ENCODE peak calls at places on chromosome 12, in five cellular contexts. B is mesendoderm, H is BJ, D is upper lobe of right lung, T is lower leg skin. K is an unnamed sample.

GRCh38 chr12:92030618-92031017 is 115.0 kb downstream of the BTG1 start:
- DNase-seq in B (no peak), D (no peak), T (peak; percentile 76), H (no peak), K (no peak)

GRCh38 chr12:122862872-122863701 is 27.8 kb downstream of the HIP1R start:
- DNase-seq in D (peak; percentile 82), T (no peak), H (no peak), B (no peak), K (no peak)

GRCh38 chr12:28998662-28999120 is 150.4 kb upstream of the FAR2 start:
- DNase-seq in B (peak; percentile 24), D (no peak), H (peak; percentile 3), T (no peak), K (peak; percentile 7)

GRCh38 chr12:28874758-28875157 is 274.3 kb upstream of the FAR2 start:
- DNase-seq in H (no peak), B (no peak), D (no peak), T (no peak), K (no peak)

GRCh38 chr12:101599771-101600486 is 5.2 kb downstream of the MYBPC1 start:
- DNase-seq in H (no peak), B (no peak), D (no peak), T (no peak), K (no peak)

GRCh38 chr12:48997719-48998496 is 1.3 kb downstream of the DDN start:
- DNase-seq in D (no peak), H (no peak), B (no peak), T (no peak), K (no peak)

GRCh38 chr12:57454566-57455373 is at the start of gene INHBE:
- DNase-seq in T (no peak), H (peak; percentile 57), B (peak; percentile 97), D (no peak), K (no peak)

GRCh38 chr12:106994579-106995220 is 7.8 kb upstream of the MTERF2 start:
- DNase-seq in H (peak; percentile 27), T (no peak), B (no peak), D (no peak), K (no peak)

GRCh38 chr12:26032290-26032689 is 73.8 kb downstream of the RASSF8 start:
- DNase-seq in T (no peak), H (no peak), B (no peak), D (no peak), K (no peak)

GRCh38 chr12:49623142-49623899 is at the start of gene PRPF40B:
- DNase-seq in B (peak; percentile 94), D (peak; percentile 94), T (peak; percentile 66), H (peak; percentile 19), K (peak; percentile 33)

GRCh38 chr12:67193705-67194104 is 75.5 kb upstream of the CAND1 start:
- DNase-seq in D (no peak), H (no peak), T (no peak), B (peak; percentile 56), K (peak; percentile 2)

GRCh38 chr12:63779498-63780481 is at the start of gene RXYLT1:
- DNase-seq in H (peak; percentile 16), T (peak; percentile 70), D (peak; percentile 94), B (peak; percentile 88), K (peak; percentile 30)

GRCh38 chr12:66428261-66428660 is 126.0 kb downstream of the HELB start:
- DNase-seq in T (no peak), H (no peak), B (no peak), D (no peak), K (no peak)

GRCh38 chr12:34346372-34347034 is 324.2 kb downstream of the ALG10 start:
- DNase-seq in D (no peak), H (no peak), B (no peak), T (no peak), K (no peak)

GRCh38 chr12:74689071-74689655 is 151.5 kb downstream of the ATXN7L3B start:
- DNase-seq in H (peak; percentile 3), T (no peak), D (no peak), B (peak; percentile 43), K (peak; percentile 20)

GRCh38 chr12:34405286-34406227 is 383.3 kb downstream of the ALG10 start:
- DNase-seq in B (no peak), D (peak; percentile 43), T (peak; percentile 6), H (no peak), K (no peak)

GRCh38 chr12:59075141-59075540 is 154.8 kb upstream of the LRIG3 start:
- DNase-seq in D (no peak), B (peak; percentile 27), T (no peak), H (no peak), K (no peak)

DNA sequence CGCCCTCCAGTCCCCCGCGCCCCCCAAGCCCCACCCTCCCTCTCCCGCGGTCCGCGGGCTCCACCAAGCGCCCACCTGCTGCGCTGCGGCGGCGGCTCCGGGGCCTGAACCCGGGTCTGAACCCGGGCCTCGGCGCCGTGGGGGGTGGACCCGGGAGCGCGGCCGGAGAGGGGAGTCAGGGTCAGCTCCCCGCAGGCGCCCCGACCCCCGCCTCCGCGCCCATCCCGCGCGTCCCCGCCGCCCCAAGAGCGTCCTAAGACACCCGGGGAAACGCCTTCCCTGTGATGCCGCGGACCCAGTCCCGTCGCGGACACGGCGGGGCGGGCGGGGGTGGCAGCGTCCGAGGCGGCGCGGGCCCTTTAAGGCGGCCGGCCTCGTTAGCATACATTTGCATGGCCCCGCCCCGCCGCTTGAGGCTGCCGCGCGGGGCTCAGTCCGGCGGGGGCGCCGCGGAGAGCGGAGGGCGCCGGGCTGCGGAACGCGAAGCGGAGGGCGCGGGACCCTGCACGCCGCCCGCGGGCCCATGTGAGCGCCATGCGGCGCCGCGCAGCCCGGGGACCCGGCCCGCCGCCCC is at the start of gene MMP17:
- DNase-seq in H (no peak), B (peak; percentile 77), D (peak; percentile 66), T (no peak), K (no peak)
- H3K4me3 ChIP-seq in H (peak within 1 kb of the TSS; percentile 76), B (peak within 1 kb of the TSS; percentile 15), D (peak within 1 kb of the TSS; percentile 49), T (peak within 1 kb of the TSS; percentile 35), K (peak within 1 kb of the TSS; percentile 77)

DNA sequence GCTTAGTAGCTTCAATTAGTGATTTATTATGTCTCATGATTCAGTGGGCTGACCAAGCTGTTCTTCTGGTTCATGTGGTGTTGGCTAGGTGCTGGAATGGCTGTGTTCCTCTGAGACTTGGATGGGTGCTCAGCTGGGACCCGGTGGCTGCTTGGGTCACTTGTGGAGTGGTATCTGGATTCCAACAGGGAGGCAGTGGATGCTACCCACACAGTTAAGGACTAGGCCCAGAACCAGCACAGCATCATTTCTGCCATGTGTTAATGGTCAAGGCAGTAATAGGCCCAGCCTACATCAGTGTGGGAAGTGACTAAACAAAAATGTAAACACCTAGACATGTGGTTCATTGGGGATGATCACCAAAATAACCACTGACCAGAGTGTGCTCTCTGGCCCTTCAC is 72.2 kb downstream of the FGD4 start:
- DNase-seq in D (no peak), H (no peak), B (no peak), T (no peak), K (no peak)
- H3K4me3 ChIP-seq in D (no peak overlapping the region), H (no peak overlapping the region), B (no peak overlapping the region), T (no peak overlapping the region), K (no peak overlapping the region)

GRCh38 chr12:119594399-119594730 is 791 bp downstream of the TMEM233 start:
- DNase-seq in D (no peak), B (peak; percentile 39), T (no peak), H (no peak), K (no peak)
- H3K4me3 ChIP-seq in D (peak overlapping the region; percentile 51), B (peak overlapping the region; percentile 26), T (peak overlapping the region; percentile 3), H (no peak overlapping the region), K (peak overlapping the region; percentile 4)

GRCh38 chr12:46265102-46265501 is 3.7 kb downstream of the SLC38A1 start:
- DNase-seq in H (no peak), B (no peak), T (no peak), D (no peak), K (no peak)
- H3K4me3 ChIP-seq in H (no peak overlapping the region), B (no peak overlapping the region), T (no peak overlapping the region), D (no peak overlapping the region), K (peak overlapping the region; percentile 91)

GRCh38 chr12:7444076-7444475 is at the start of gene CD163L1:
- DNase-seq in T (no peak), B (no peak), D (no peak), H (no peak), K (no peak)

GRCh38 chr12:7441216-7441615 is 2.7 kb downstream of the CD163L1 start:
- DNase-seq in H (no peak), D (no peak), B (no peak), T (no peak), K (no peak)

GRCh38 chr12:7434670-7435069 is 9.3 kb downstream of the CD163L1 start:
- DNase-seq in T (no peak), D (no peak), H (no peak), B (no peak), K (no peak)

GRCh38 chr12:7444537-7444936 is 584 bp upstream of the CD163L1 start:
- DNase-seq in D (no peak), H (no peak), B (no peak), T (no peak), K (no peak)

GRCh38 chr12:7439579-7440505 is 4.1 kb downstream of the CD163L1 start:
- DNase-seq in T (no peak), B (peak; percentile 91), D (peak; percentile 68), H (no peak), K (no peak)
- H3K4me3 ChIP-seq in T (no peak overlapping the region), B (no peak overlapping the region), D (peak overlapping the region; percentile 23), H (peak overlapping the region; percentile 48), K (peak overlapping the region; percentile 38)